ENCODE peak calls at places on chromosome 10, in four cellular contexts. One of them, this sample, is unnamed.

GRCh38 chr10:14391342-14391741 is 60.6 kb upstream of the FRMD4A start:
- DNase-seq in activated T-cell treated with anti-CD3 and anti-CD28 coated beads for 1 hour: no peak
- DNase-seq in CMK: no peak
- DNase-seq in NCI-H774: no peak
- DNase-seq in this sample: no peak

GRCh38 chr10:77264107-77264506 is 373.5 kb downstream of the KCNMA1 start:
- DNase-seq in activated T-cell treated with anti-CD3 and anti-CD28 coated beads for 1 hour: no peak
- DNase-seq in CMK: no peak
- DNase-seq in NCI-H774: no peak
- DNase-seq in this sample: peak

GRCh38 chr10:91409069-91409868 is 875 bp upstream of the HECTD2 start:
- DNase-seq in NCI-H774: peak
- DNase-seq in activated T-cell treated with anti-CD3 and anti-CD28 coated beads for 1 hour: peak
- DNase-seq in CMK: peak
- DNase-seq in this sample: peak

GRCh38 chr10:4391683-4392082 is 434.3 kb upstream of the AKR1E2 start:
- DNase-seq in CMK: no peak
- DNase-seq in activated T-cell treated with anti-CD3 and anti-CD28 coated beads for 1 hour: no peak
- DNase-seq in NCI-H774: no peak
- DNase-seq in this sample: peak

GRCh38 chr10:78441010-78441409 is 407.3 kb downstream of the RPS24 start:
- DNase-seq in CMK: no peak
- DNase-seq in NCI-H774: no peak
- DNase-seq in activated T-cell treated with anti-CD3 and anti-CD28 coated beads for 1 hour: no peak
- DNase-seq in this sample: no peak

GRCh38 chr10:79412516-79412915 is 32.9 kb downstream of the ZCCHC24 start:
- DNase-seq in CMK: no peak
- DNase-seq in activated T-cell treated with anti-CD3 and anti-CD28 coated beads for 1 hour: no peak
- DNase-seq in NCI-H774: no peak
- DNase-seq in this sample: no peak

GRCh38 chr10:33657154-33657900 is 322.9 kb upstream of the NRP1 start:
- DNase-seq in CMK: no peak
- DNase-seq in NCI-H774: no peak
- DNase-seq in activated T-cell treated with anti-CD3 and anti-CD28 coated beads for 1 hour: no peak
- DNase-seq in this sample: no peak

GRCh38 chr10:124648738-124649137 is 95.4 kb downstream of the FAM53B start:
- DNase-seq in NCI-H774: peak
- DNase-seq in activated T-cell treated with anti-CD3 and anti-CD28 coated beads for 1 hour: peak
- DNase-seq in CMK: no peak
- DNase-seq in this sample: peak

GRCh38 chr10:130623680-130624271 is 487.6 kb downstream of the GLRX3 start:
- DNase-seq in CMK: no peak
- DNase-seq in activated T-cell treated with anti-CD3 and anti-CD28 coated beads for 1 hour: no peak
- DNase-seq in NCI-H774: no peak
- DNase-seq in this sample: no peak

GRCh38 chr10:124288928-124289921 is 129.5 kb downstream of the OAT start:
- DNase-seq in activated T-cell treated with anti-CD3 and anti-CD28 coated beads for 1 hour: no peak
- DNase-seq in CMK: no peak
- DNase-seq in NCI-H774: no peak
- DNase-seq in this sample: no peak

GRCh38 chr10:30848396-30849032 is 183.2 kb downstream of the ZNF438 start:
- DNase-seq in CMK: no peak
- DNase-seq in activated T-cell treated with anti-CD3 and anti-CD28 coated beads for 1 hour: no peak
- DNase-seq in NCI-H774: no peak
- DNase-seq in this sample: no peak

GRCh38 chr10:68550747-68551411 is 9.3 kb upstream of the TET1 start:
- DNase-seq in activated T-cell treated with anti-CD3 and anti-CD28 coated beads for 1 hour: peak
- DNase-seq in NCI-H774: peak
- DNase-seq in CMK: peak
- DNase-seq in this sample: peak

GRCh38 chr10:9759596-9759995 is 1258.1 kb upstream of the CELF2 start:
- DNase-seq in activated T-cell treated with anti-CD3 and anti-CD28 coated beads for 1 hour: no peak
- DNase-seq in NCI-H774: no peak
- DNase-seq in CMK: no peak
- DNase-seq in this sample: no peak

GRCh38 chr10:68301790-68302502 is 29.9 kb upstream of the HNRNPH3 start:
- DNase-seq in NCI-H774: peak
- DNase-seq in activated T-cell treated with anti-CD3 and anti-CD28 coated beads for 1 hour: no peak
- DNase-seq in CMK: no peak
- DNase-seq in this sample: no peak

GRCh38 chr10:77195101-77195500 is 442.5 kb downstream of the KCNMA1 start:
- DNase-seq in CMK: no peak
- DNase-seq in activated T-cell treated with anti-CD3 and anti-CD28 coated beads for 1 hour: no peak
- DNase-seq in NCI-H774: no peak
- DNase-seq in this sample: no peak

GRCh38 chr10:60788543-60788942 is 10.3 kb downstream of the CDK1 start:
- DNase-seq in activated T-cell treated with anti-CD3 and anti-CD28 coated beads for 1 hour: no peak
- DNase-seq in CMK: no peak
- DNase-seq in NCI-H774: no peak
- DNase-seq in this sample: no peak

GRCh38 chr10:45488365-45488764 is 114.3 kb downstream of the ALOX5 start:
- DNase-seq in activated T-cell treated with anti-CD3 and anti-CD28 coated beads for 1 hour: no peak
- DNase-seq in NCI-H774: no peak
- DNase-seq in CMK: no peak
- DNase-seq in this sample: no peak

GRCh38 chr10:4359003-4359402 is 467.0 kb upstream of the AKR1E2 start:
- DNase-seq in CMK: no peak
- DNase-seq in activated T-cell treated with anti-CD3 and anti-CD28 coated beads for 1 hour: no peak
- DNase-seq in NCI-H774: no peak
- DNase-seq in this sample: no peak

GRCh38 chr10:69883256-69883655 is 81.5 kb downstream of the COL13A1 start:
- DNase-seq in NCI-H774: no peak
- DNase-seq in CMK: no peak
- DNase-seq in activated T-cell treated with anti-CD3 and anti-CD28 coated beads for 1 hour: no peak
- DNase-seq in this sample: no peak

GRCh38 chr10:14698487-14699170 is 76.1 kb downstream of the FAM107B start:
- DNase-seq in activated T-cell treated with anti-CD3 and anti-CD28 coated beads for 1 hour: no peak
- DNase-seq in NCI-H774: no peak
- DNase-seq in CMK: no peak
- DNase-seq in this sample: no peak

GRCh38 chr10:47165711-47166404 is 134.1 kb upstream of the GDF10 start:
- DNase-seq in activated T-cell treated with anti-CD3 and anti-CD28 coated beads for 1 hour: peak
- DNase-seq in NCI-H774: no peak
- DNase-seq in CMK: no peak
- DNase-seq in this sample: no peak

GRCh38 chr10:49602380-49603023 is 7.6 kb upstream of the SLC18A3 start:
- DNase-seq in NCI-H774: no peak
- DNase-seq in activated T-cell treated with anti-CD3 and anti-CD28 coated beads for 1 hour: no peak
- DNase-seq in CMK: no peak
- DNase-seq in this sample: no peak

GRCh38 chr10:129417882-129418281 is 49.2 kb upstream of the MGMT start:
- DNase-seq in CMK: no peak
- DNase-seq in NCI-H774: no peak
- DNase-seq in activated T-cell treated with anti-CD3 and anti-CD28 coated beads for 1 hour: no peak
- DNase-seq in this sample: no peak

GRCh38 chr10:88473989-88474883 is 108.9 kb downstream of the RNLS start:
- DNase-seq in CMK: no peak
- DNase-seq in NCI-H774: peak
- DNase-seq in activated T-cell treated with anti-CD3 and anti-CD28 coated beads for 1 hour: no peak
- DNase-seq in this sample: no peak

GRCh38 chr10:86333813-86334514 is 32.6 kb downstream of the GRID1 start:
- DNase-seq in NCI-H774: peak
- DNase-seq in CMK: no peak
- DNase-seq in activated T-cell treated with anti-CD3 and anti-CD28 coated beads for 1 hour: no peak
- DNase-seq in this sample: no peak

GRCh38 chr10:74310652-74311257 is 159.7 kb downstream of the ADK start:
- DNase-seq in NCI-H774: no peak
- DNase-seq in activated T-cell treated with anti-CD3 and anti-CD28 coated beads for 1 hour: no peak
- DNase-seq in CMK: no peak
- DNase-seq in this sample: no peak

GRCh38 chr10:17366705-17367104 is 87.7 kb downstream of the ST8SIA6 start:
- DNase-seq in CMK: no peak
- DNase-seq in activated T-cell treated with anti-CD3 and anti-CD28 coated beads for 1 hour: no peak
- DNase-seq in NCI-H774: no peak
- DNase-seq in this sample: no peak

GRCh38 chr10:92834981-92835380 is 13.3 kb upstream of the EXOC6 start:
- DNase-seq in CMK: no peak
- DNase-seq in NCI-H774: no peak
- DNase-seq in activated T-cell treated with anti-CD3 and anti-CD28 coated beads for 1 hour: no peak
- DNase-seq in this sample: no peak

GRCh38 chr10:24385776-24386175 is 176.8 kb downstream of the KIAA1217 start:
- DNase-seq in activated T-cell treated with anti-CD3 and anti-CD28 coated beads for 1 hour: no peak
- DNase-seq in CMK: no peak
- DNase-seq in NCI-H774: no peak
- DNase-seq in this sample: no peak

GRCh38 chr10:93166116-93166515 is 92.4 kb downstream of the CYP26A1 start:
- DNase-seq in NCI-H774: no peak
- DNase-seq in CMK: no peak
- DNase-seq in activated T-cell treated with anti-CD3 and anti-CD28 coated beads for 1 hour: no peak
- DNase-seq in this sample: no peak

This sample was measured in DND-41.